ENCODE peak calls at places on chromosomes 11 and 22, in five cellular contexts. E is sigmoid colon, J is GM12891, X is breast epithelium, U is HCT116. N is an unnamed sample.

GRCh38 chr22:42959472-42960145 is 55.3 kb downstream of the PACSIN2 start:
- DNase-seq in J (no peak), E (peak; percentile 77), U (no peak), X (peak; percentile 51), N (no peak)

GRCh38 chr11:63518548-63518947 is 12.7 kb downstream of the LGALS12 start:
- DNase-seq in E (no peak), U (no peak), J (no peak), X (no peak), N (no peak)

GRCh38 chr22:43002198-43002577 is 12.8 kb downstream of the PACSIN2 start:
- DNase-seq in X (no peak), J (no peak), E (peak; percentile 8), U (no peak), N (no peak)

GRCh38 chr11:62544521-62545436 is 1.8 kb downstream of the AHNAK start:
- DNase-seq in E (peak; percentile 69), J (no peak), U (no peak), X (no peak), N (no peak)

GRCh38 chr22:22228921-22229320 is 15.7 kb upstream of the VPREB1 start:
- DNase-seq in E (no peak), X (no peak), J (no peak), U (no peak), N (peak; percentile 70)

GRCh38 chr11:94450061-94450460 is 43.6 kb downstream of the MRE11 start:
- DNase-seq in J (no peak), U (no peak), X (no peak), E (no peak), N (no peak)

GRCh38 chr11:101686514-101686913 is 102.7 kb upstream of the TRPC6 start:
- DNase-seq in J (no peak), U (peak; percentile 3), E (no peak), X (no peak), N (no peak)

GRCh38 chr11:19027829-19028595 is 32.5 kb downstream of the MRGPRX2 start:
- DNase-seq in X (peak; percentile 32), U (peak; percentile 43), E (no peak), J (no peak), N (no peak)

GRCh38 chr11:114259124-114259526 is 37.1 kb upstream of the NNMT start:
- DNase-seq in E (peak; percentile 87), J (no peak), U (no peak), X (peak; percentile 67), N (no peak)

DNA sequence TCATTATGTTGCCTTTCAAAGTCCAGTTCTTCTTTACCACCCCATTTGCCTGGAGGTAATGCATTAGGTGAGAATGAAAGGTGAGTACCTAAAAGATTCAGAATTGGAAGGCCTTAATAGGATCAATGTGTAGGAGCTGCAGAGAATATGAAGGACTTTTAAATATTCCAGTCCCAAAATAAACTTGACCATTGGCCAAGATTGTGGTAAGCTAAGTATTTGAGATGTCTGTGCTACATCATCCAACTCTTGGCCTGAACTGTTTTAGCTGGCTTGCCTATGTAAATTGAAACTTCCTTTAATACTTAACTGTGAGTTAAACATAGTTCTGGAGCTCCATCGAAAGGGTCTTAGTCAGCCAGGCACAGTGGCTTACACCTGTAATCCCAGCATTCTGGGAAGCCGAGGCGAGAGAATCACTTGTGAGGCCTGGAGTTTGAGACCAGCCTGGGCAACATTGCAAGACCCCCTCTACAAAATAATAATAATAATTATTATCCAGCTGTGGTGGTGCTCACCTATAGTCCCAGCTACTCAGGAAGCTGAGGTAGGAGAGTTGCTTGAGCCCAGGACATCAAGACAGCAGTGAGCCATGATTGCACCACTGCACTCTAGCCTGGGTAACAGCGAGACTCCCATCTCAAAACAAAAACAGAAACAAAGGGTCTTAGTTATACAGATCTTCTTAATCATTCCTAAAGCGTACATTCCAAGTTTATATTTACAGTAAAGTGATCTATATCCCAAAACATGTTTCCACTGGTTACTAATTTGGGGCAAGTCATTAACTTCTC is 29.8 kb downstream of the MTMR3 start:
- DNase-seq in X (no peak), U (no peak), J (no peak), E (no peak), N (no peak)
- TF ChIP-seq POLR2AphosphoS5 in X (no peak), U (no peak), J (no peak), E (peak; percentile 48), N (no peak)

DNA sequence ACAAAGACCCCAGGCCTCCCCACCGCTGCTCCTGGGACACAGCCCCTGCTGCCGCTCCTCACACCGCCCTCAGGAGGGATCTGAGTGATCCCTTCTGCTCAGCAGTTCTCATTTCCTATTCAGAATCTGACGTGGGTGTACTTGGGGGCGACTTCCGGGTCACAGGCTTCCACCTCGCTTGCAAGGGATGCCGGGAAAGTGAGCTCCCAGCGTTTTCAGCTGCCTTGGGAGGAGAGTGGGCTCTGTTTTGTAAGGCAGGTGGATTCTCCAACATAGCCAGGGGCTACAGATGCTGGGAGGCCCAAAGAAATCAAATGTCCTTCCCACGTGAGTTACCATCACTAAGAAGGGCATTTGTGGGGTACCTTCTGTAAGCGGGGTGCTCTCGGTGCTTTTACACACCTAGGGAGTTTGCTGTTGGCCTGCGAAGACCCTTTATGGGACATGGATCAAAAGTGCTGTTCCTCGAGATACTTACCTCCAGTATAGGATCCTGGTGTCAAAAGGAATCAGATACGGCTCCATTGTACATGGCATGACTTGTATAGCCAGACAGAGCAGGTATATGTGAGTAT is 9.7 kb upstream of the LRRC10B start:
- DNase-seq in J (no peak), X (no peak), E (no peak), U (no peak), N (no peak)
- TF ChIP-seq POLR2AphosphoS5 in J (no peak), X (no peak), E (no peak), U (no peak), N (no peak)

GRCh38 chr11:72081184-72081644 is 564 bp downstream of the LRRC51 start:
- DNase-seq in J (no peak), X (no peak), U (no peak), E (no peak), N (no peak)

GRCh38 chr11:72081856-72082255 is 1.2 kb downstream of the LRRC51 start:
- DNase-seq in J (no peak), X (no peak), E (no peak), U (no peak), N (no peak)

GRCh38 chr11:72078477-72078876 is 1.9 kb downstream of the NUMA1 start:
- DNase-seq in U (no peak), E (no peak), X (no peak), J (no peak), N (no peak)

GRCh38 chr11:72079776-72080325 is 491 bp downstream of the NUMA1 start:
- DNase-seq in X (no peak), U (no peak), E (no peak), J (no peak), N (no peak)

GRCh38 chr11:72080326-72081183 is at the start of the genes LRRC51 and NUMA1:
- DNase-seq in E (peak; percentile 100), J (peak; percentile 77), X (peak; percentile 100), U (peak; percentile 100), N (peak; percentile 100)
- TF ChIP-seq POLR2AphosphoS5 in E (peak; percentile 85), J (peak; percentile 41), X (peak; percentile 80), U (peak; percentile 68), N (peak; percentile 84)

DNA sequence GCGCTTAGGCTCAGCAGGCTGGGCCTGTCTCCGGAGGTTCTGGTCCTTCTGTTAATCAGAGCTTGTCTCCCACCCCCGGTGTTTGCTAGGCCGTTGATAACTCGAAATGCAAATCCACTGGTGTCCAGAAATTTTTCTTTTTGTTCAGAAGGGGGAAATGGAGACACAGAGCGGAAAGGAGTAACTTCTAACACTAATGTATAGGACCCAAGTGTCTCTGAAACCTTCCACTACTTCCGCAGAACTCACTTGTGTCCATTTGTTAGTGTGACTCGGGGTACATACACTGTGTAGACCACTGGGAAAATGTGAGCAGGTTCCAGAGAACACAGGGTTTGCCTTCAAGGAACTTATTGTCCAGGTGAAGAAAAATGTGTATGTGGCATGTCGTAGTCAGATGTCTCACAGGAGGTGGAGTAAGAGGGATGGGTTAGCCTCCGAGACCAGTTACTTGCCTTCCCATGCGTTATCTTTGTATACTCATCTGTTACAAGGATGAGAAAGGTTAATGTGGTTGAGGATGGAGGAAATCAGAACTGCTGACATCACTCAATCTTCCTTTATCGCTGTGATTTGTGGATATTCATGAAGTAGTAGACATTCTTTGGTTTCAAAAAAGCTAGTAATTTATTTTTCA is 823 bp downstream of the ARCN1 start:
- DNase-seq in X (no peak), E (no peak), J (no peak), U (peak; percentile 8), N (peak; percentile 88)
- TF ChIP-seq POLR2AphosphoS5 in X (no peak), E (no peak), J (peak; percentile 26), U (no peak), N (no peak)

GRCh38 chr11:11213117-11213516 is 139.9 kb downstream of the CSNK2A3 start:
- DNase-seq in X (no peak), E (no peak), J (no peak), U (no peak), N (peak; percentile 60)

GRCh38 chr11:11208994-11209393 is 144.1 kb downstream of the CSNK2A3 start:
- DNase-seq in E (no peak), X (no peak), U (no peak), J (no peak), N (no peak)

GRCh38 chr11:11211888-11212287 is 141.2 kb downstream of the CSNK2A3 start:
- DNase-seq in U (no peak), E (no peak), J (no peak), X (peak; percentile 54), N (no peak)

GRCh38 chr11:11209967-11210366 is 143.1 kb downstream of the CSNK2A3 start:
- DNase-seq in E (no peak), X (no peak), J (no peak), U (no peak), N (peak; percentile 60)

DNA sequence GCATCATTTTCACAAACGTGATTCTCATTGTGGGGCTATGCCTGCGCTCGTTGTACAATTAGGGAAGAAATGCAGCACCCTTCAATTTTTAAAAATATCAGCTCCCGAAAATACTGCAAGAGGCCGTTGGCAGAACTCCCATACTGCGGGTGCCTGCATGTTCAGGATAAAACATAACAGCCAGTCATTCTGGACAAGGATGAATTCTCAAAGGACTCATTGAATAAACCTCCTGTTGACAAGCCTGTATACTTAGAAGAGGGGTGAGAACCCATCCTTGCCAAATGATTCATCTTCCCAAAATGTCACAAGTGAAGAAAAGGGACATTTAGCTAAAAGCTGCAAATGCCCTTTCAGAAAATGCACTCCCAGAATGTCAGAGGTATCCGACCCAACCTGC is 141.9 kb downstream of the CSNK2A3 start:
- DNase-seq in E (no peak), U (no peak), J (no peak), X (peak; percentile 48), N (peak; percentile 70)
- TF ChIP-seq POLR2AphosphoS5 in E (no peak), U (no peak), J (no peak), X (no peak), N (no peak)

DNA sequence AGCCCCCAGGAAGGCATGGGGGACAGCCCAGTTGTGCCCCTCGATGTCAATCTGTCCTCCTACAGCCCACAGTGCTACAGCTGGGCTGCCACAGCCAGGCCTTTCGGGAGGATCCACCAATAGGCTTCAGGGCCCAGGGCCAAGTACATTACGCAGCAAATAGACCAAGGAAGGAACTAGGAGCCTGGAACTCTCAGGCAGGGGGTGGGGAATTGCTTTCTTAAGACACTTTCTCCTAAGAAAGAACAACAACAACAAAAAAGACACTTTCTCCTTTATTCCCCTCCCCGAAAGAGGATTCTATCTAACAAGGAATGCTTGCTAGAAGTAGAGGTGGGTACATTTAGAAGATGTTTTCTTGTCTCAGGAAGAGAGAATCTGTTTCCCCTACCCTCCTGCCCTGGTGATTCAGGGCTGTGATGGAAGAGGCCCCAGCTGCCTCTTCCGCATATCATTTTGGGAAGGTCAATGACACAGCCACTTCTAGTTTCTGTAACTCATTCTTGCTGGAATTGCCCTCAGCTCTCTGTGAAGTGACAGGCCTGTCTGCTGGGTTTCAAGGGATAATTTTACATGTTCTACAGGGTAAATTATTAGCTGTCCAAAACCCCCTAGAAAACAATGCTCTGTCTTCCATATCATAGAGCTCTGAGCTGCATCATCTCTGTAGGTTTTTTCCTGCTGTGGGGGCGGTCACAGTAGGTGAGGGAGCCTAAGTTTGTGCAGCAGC is 6.0 kb upstream of the MALAT1 start:
- DNase-seq in E (peak; percentile 97), J (no peak), X (peak; percentile 79), U (no peak), N (no peak)
- TF ChIP-seq POLR2AphosphoS5 in E (peak; percentile 81), J (peak; percentile 24), X (peak; percentile 68), U (peak; percentile 61), N (peak; percentile 88)

GRCh38 chr11:86145439-86146156 is 76.7 kb upstream of the PICALM start:
- DNase-seq in E (no peak), J (no peak), X (no peak), U (no peak), N (no peak)
- TF ChIP-seq POLR2AphosphoS5 in E (no peak), J (no peak), X (no peak), U (no peak), N (no peak)